ENCODE peak calls at places on chromosomes 3 and 15, in four cellular contexts. Z is K562, J is GM12878, I is HepG2. B is an unnamed sample.

GRCh38 chr3:155646128-155646527 is 98.7 kb downstream of the PLCH1 start:
- DNase-seq in Z (no peak), J (no peak), I (peak), B (no peak)

GRCh38 chr3:63351159-63352007 is 73.3 kb downstream of the SYNPR start:
- DNase-seq in Z (peak), J (peak), I (peak), B (peak)

GRCh38 chr15:58856090-58856489 is 77.4 kb downstream of the SLTM start:
- DNase-seq in Z (no peak), J (no peak), I (no peak), B (no peak)

GRCh38 chr3:4524423-4524769 is 31.2 kb downstream of the ITPR1 start:
- DNase-seq in Z (no peak), J (no peak), I (peak), B (no peak)

GRCh38 chr3:13108861-13109260 is 35.6 kb upstream of the IQSEC1 start:
- DNase-seq in Z (no peak), J (no peak), I (no peak), B (no peak)

GRCh38 chr3:109241459-109241858 is 74.9 kb downstream of the DPPA2 start:
- DNase-seq in Z (no peak), J (no peak), I (no peak), B (no peak)

GRCh38 chr3:97029972-97030371 is 215.6 kb downstream of the EPHA6 start:
- DNase-seq in Z (no peak), J (no peak), I (no peak), B (no peak)

GRCh38 chr3:72082121-72082715 is 297.3 kb upstream of the PROK2 start:
- DNase-seq in Z (no peak), J (peak), I (no peak), B (no peak)

GRCh38 chr15:63166219-63166618 is 8.9 kb upstream of the RPS27L start:
- DNase-seq in Z (no peak), J (no peak), I (no peak), B (peak)

GRCh38 chr15:33866101-33866737 is 102.1 kb upstream of the CHRM5 start:
- DNase-seq in Z (no peak), J (no peak), I (no peak), B (no peak)

GRCh38 chr15:80003171-80003570 is 32.2 kb upstream of the BCL2A1 start:
- DNase-seq in Z (no peak), J (no peak), I (no peak), B (no peak)

GRCh38 chr15:72991026-72991425 is 61.2 kb upstream of the NEO1 start:
- DNase-seq in Z (no peak), J (no peak), I (no peak), B (no peak)

GRCh38 chr3:39414421-39414907 is 7.9 kb downstream of the RPSA start:
- DNase-seq in Z (no peak), J (no peak), I (no peak), B (peak)
- TF ChIP-seq MAX in Z (no peak), J (no peak), I (no peak), B (no peak)

GRCh38 chr15:77370580-77370979 is 49.3 kb downstream of the PEAK1 start:
- DNase-seq in Z (no peak), J (no peak), I (no peak), B (no peak)
- TF ChIP-seq CHD4 in Z (no peak), J (no peak), I (no peak), B (no peak)

DNA sequence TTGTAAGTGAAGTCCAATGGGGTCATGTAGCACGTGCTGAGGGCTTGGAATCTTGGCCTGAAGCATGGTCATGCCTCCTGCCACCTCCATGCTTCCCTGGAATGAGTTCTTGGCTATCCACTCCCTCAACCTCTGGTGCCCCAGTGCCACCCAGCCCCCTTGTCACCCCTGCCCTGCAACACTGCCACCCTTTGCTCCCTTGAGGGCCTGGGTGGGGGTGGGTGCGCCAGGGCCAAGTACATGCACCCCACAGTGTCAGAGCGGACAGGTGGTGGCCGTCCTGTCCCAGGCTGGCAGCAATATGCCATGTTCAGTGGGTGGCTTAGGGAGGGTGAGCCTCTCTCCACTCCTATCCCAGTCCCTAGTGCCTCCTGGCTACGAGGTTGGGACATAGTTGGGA is 27.6 kb upstream of the C15orf39 start:
- DNase-seq in Z (no peak), J (no peak), I (no peak), B (no peak)
- TF ChIP-seq MAX in Z (no peak), J (no peak), I (no peak), B (no peak)

DNA sequence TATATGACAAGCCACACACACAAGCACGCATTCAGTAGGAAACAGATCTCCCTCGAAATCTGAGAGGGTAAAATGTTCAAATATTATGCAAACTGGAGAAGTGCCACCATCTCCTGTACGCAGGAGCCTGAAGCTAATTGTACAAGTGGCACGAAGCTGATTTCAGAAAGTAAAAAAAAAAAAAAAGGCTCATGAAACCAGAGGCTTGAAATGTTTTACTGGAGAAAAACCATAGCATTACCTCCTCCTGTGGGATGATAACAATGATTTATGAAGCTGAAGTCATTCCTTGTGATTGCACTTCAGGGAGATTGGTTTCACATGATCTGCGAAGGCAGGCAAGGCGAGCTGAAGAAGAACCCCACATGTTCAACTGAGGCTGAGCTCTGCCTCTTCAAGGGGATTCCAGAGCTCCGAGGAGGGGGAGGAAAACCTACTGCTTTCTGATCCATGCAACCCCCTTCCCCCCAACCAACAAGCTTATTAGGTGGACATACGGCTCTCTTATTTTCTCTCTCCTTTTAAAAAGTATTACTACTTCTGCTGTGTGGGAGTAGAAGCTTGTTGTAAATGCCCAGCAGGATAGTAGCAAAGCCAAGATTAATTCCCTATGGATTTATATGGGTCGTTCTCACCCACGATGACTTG is 101.1 kb downstream of the GREM1 start:
- DNase-seq in Z (no peak), J (no peak), I (no peak), B (no peak)
- TF ChIP-seq CHD4 in Z (no peak), J (no peak), I (no peak), B (no peak)

GRCh38 chr15:25619761-25620160 is 180.9 kb upstream of the UBE3A start:
- DNase-seq in Z (no peak), J (no peak), I (no peak), B (no peak)
- TF ChIP-seq MAX in Z (no peak), J (no peak), I (no peak), B (no peak)

GRCh38 chr3:31196881-31197364 is 302.5 kb upstream of the GADL1 start:
- DNase-seq in Z (no peak), J (no peak), I (no peak), B (no peak)
- TF ChIP-seq CHD4 in Z (no peak), J (no peak), I (no peak), B (no peak)

DNA sequence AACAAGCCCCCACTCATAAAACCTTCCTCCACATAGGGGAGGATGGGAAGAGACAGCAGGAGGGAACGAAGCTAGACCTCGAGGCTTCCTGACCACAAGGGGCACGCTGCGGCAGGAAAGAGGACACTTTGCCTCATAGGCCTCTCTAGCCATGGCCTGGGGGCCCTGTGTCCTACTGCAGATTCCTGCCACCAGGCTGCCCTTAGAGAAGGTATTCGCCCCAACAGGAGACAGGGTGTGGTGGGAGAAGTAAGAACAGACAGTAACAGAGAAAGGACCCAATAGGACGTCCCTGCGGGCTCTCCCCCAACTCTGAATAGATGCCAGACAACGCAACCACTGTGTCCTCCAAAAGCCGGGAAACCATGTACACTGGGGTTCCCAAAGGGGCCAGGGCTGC is 36.8 kb downstream of the ADCY5 start:
- DNase-seq in Z (peak), J (no peak), I (no peak), B (no peak)
- TF ChIP-seq MAX in Z (no peak), J (no peak), I (no peak), B (no peak)

DNA sequence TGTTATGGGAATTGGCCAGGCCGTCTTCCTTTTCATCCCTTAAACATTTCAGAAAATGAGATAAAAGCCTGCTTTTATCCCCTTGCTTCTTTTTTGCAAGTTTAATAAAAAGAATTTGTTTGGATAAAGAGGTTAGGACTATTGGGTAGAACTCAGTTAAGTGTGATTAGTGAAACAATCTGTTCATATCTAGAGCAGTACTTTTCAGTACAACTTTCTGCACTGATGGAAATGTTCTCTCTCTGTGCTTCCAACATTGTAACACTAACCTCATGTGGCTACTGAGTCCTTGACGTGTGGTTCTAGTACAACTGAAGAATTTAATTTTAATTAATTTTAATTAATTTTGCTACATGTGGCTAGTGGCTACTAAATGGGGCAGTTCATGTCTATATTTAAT is 246.9 kb downstream of the UBE2E2 start:
- DNase-seq in Z (no peak), J (no peak), I (no peak), B (no peak)
- TF ChIP-seq CHD4 in Z (no peak), J (no peak), I (no peak), B (no peak)

GRCh38 chr3:58654466-58654865 is 12.1 kb downstream of the FAM3D start:
- DNase-seq in Z (no peak), J (no peak), I (no peak), B (no peak)
- TF ChIP-seq MAX in Z (no peak), J (no peak), I (no peak), B (no peak)

B was measured in A549.